ENCODE peak calls at places on chromosome 16, in seven cellular contexts. P, A, U, J, M, D and W are unnamed samples.

GRCh38 chr16:27377666-27378485 is 24.1 kb upstream of the IL21R start:
- DNase-seq in P (no peak), A (no peak), U (no peak), J (peak), M (no peak), D (peak), W (peak)

GRCh38 chr16:31200821-31201510 is 1.6 kb downstream of the PYCARD start:
- DNase-seq in P (no peak), A (no peak), U (no peak), J (no peak), M (no peak), D (peak), W (no peak)

GRCh38 chr16:58584831-58585505 is 44.7 kb downstream of the CNOT1 start:
- DNase-seq in P (no peak), A (no peak), U (no peak), J (no peak), M (no peak), D (no peak), W (no peak)

GRCh38 chr16:47229053-47229640 is 85.4 kb upstream of the NETO2 start:
- DNase-seq in P (no peak), A (no peak), U (no peak), J (no peak), M (no peak), D (no peak), W (no peak)

GRCh38 chr16:49884033-49884707 is 28.3 kb upstream of the ZNF423 start:
- DNase-seq in P (no peak), A (no peak), U (no peak), J (no peak), M (no peak), D (no peak), W (no peak)

GRCh38 chr16:66070140-66070887 is 296.2 kb upstream of the CDH5 start:
- DNase-seq in P (peak), A (no peak), U (peak), J (no peak), M (no peak), D (no peak), W (no peak)

GRCh38 chr16:73949574-73950348 is 346.9 kb upstream of the PSMD7 start:
- DNase-seq in P (no peak), A (no peak), U (no peak), J (no peak), M (peak), D (no peak), W (no peak)

GRCh38 chr16:15765880-15766279 is 90.9 kb downstream of the MYH11 start:
- DNase-seq in P (no peak), A (no peak), U (no peak), J (peak), M (no peak), D (peak), W (peak)

GRCh38 chr16:49828545-49829267 is 27.2 kb downstream of the ZNF423 start:
- DNase-seq in P (no peak), A (no peak), U (no peak), J (no peak), M (no peak), D (no peak), W (no peak)

GRCh38 chr16:80887062-80887461 is 82.7 kb upstream of the CDYL2 start:
- DNase-seq in P (no peak), A (no peak), U (no peak), J (no peak), M (no peak), D (no peak), W (no peak)

GRCh38 chr16:49510676-49511305 is 137.2 kb downstream of the C16orf78 start:
- DNase-seq in P (peak), A (no peak), U (no peak), J (no peak), M (no peak), D (no peak), W (no peak)

GRCh38 chr16:48824271-48824670 is 214.3 kb upstream of the N4BP1 start:
- DNase-seq in P (no peak), A (no peak), U (no peak), J (no peak), M (no peak), D (no peak), W (no peak)

GRCh38 chr16:16075463-16076399 is 126.3 kb downstream of the ABCC1 start:
- DNase-seq in P (peak), A (no peak), U (peak), J (no peak), M (no peak), D (no peak), W (no peak)

GRCh38 chr16:59913666-59914065 is 1179.5 kb upstream of the GOT2 start:
- DNase-seq in P (no peak), A (no peak), U (no peak), J (no peak), M (no peak), D (no peak), W (no peak)

GRCh38 chr16:47067203-47067602 is 76.5 kb downstream of the NETO2 start:
- DNase-seq in P (no peak), A (no peak), U (no peak), J (no peak), M (no peak), D (no peak), W (no peak)

GRCh38 chr16:30350134-30350871 is 4.8 kb downstream of the CD2BP2 start:
- DNase-seq in P (no peak), A (no peak), U (no peak), J (peak), M (no peak), D (peak), W (peak)

GRCh38 chr16:85916141-85916890 is 17.4 kb downstream of the IRF8 start:
- DNase-seq in P (peak), A (no peak), U (peak), J (no peak), M (no peak), D (no peak), W (no peak)

DNA sequence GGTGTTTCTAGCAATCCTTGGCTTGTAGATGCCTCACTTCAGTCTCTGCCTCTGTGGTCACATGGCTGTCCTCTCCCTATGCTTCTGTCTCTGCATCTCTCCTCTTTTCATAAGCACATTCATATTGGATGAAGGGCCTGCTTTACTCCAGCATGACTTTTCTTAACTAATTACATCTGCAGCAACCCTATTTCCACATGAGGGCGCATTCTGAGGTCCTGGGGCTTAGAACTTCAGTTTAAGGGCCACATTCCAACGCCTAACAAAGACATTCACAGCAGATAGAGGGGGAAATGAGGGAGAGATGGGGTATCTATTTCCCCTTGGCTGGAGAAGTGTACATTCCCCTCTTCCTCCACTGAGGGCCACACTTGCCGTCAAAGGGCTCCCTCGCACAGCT is 489.1 kb upstream of the SALL1 start:
- DNase-seq in P (no peak), A (no peak), U (no peak), J (no peak), M (no peak), D (no peak), W (no peak)
- TF ChIP-seq CTCF in P (no peak), A (no peak), U (no peak), J (no peak), M (no peak), D (no peak), W (no peak)

GRCh38 chr16:76639685-76640289 is 362.6 kb downstream of the CNTNAP4 start:
- DNase-seq in P (no peak), A (no peak), U (no peak), J (no peak), M (no peak), D (no peak), W (peak)
- TF ChIP-seq CTCF in P (no peak), A (no peak), U (no peak), J (no peak), M (no peak), D (no peak), W (peak)

DNA sequence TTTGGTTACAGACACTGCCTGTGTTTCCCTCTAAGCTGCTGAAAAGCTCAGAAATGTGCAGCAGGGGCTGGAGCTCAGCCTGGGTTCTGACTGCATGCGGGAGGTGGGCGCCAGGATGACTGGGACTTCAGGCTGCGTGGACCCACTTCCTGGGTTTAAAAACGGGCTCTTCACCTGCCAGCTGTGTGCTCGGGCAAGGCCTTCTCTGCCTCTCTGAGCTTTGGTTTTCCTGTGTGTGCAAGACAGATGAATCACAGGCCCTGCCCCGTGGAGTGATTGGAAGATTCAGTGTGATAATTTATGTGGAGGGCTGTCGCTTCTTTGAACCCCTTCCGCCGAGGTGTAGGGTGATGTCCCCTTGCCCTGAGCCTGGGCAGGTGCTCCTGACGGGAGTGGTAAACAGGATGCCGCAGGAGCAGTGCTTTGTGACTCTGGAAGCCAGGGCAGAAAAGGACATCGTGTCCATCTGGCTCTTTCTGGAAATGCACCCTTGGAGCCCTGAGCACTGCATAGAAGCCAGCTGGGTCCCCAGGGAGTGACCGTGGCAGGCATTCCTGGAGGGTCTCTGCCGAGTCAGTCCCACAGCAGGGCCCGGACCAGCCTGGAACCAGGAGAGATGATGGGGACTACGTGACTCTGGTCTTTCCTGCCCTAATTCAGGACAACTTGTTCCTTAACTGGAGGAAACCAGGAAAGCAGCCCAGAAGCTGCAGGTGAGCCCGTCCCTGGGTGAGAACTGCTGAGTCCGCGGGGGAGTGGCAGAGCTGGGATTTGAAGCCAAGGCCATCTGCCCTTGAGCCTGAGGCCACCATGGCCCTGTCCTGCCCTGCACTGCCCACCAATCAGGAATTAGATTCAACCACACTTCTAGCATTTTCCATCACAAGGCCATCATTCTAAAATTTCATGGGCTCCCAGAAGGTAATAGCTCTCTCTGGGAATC is 28.5 kb upstream of the SLC7A5 start:
- DNase-seq in P (no peak), A (no peak), U (no peak), J (no peak), M (no peak), D (no peak), W (no peak)
- TF ChIP-seq CTCF in P (no peak), A (no peak), U (no peak), J (no peak), M (no peak), D (no peak), W (no peak)

GRCh38 chr16:29310852-29311314 is 95.6 kb downstream of the NPIPB11 start:
- DNase-seq in P (no peak), A (no peak), U (no peak), J (no peak), M (no peak), D (no peak), W (no peak)
- TF ChIP-seq CTCF in P (no peak), A (peak), U (no peak), J (no peak), M (peak), D (no peak), W (no peak)

DNA sequence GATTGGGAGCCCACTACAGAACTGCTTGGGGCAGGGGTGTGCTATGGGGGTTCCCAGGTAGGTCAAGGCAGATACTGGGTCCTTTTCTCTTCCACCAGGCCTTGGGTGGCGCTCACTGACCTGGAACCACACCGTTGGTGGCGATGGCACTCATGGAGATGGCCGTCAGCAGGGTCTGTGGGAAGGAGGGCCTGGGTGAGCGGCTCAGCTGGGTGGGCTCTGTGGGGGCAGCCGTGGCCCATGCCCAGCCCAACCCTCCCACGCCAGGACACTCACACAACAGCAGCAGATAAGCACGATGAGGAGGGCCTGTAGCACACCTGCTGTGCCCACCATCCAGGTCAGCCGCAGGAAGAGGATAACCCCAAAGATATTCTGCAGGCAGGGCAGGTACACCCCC is 10.8 kb downstream of the SLC12A4 start:
- DNase-seq in P (no peak), A (no peak), U (no peak), J (no peak), M (no peak), D (no peak), W (no peak)
- TF ChIP-seq CTCF in P (no peak), A (no peak), U (no peak), J (no peak), M (no peak), D (no peak), W (no peak)

GRCh38 chr16:2523801-2524231 is 3.6 kb downstream of the AMDHD2 start:
- DNase-seq in P (no peak), A (no peak), U (no peak), J (no peak), M (no peak), D (no peak), W (no peak)

GRCh38 chr16:2526135-2526534 is 5.1 kb downstream of the CEMP1 start:
- DNase-seq in P (peak), A (no peak), U (peak), J (no peak), M (no peak), D (no peak), W (no peak)

GRCh38 chr16:2527784-2528100 is 3.5 kb downstream of the CEMP1 start:
- DNase-seq in P (peak), A (no peak), U (no peak), J (no peak), M (no peak), D (no peak), W (no peak)

GRCh38 chr16:2527071-2527783 is 4.0 kb downstream of the CEMP1 start:
- DNase-seq in P (peak), A (no peak), U (no peak), J (no peak), M (no peak), D (no peak), W (no peak)

DNA sequence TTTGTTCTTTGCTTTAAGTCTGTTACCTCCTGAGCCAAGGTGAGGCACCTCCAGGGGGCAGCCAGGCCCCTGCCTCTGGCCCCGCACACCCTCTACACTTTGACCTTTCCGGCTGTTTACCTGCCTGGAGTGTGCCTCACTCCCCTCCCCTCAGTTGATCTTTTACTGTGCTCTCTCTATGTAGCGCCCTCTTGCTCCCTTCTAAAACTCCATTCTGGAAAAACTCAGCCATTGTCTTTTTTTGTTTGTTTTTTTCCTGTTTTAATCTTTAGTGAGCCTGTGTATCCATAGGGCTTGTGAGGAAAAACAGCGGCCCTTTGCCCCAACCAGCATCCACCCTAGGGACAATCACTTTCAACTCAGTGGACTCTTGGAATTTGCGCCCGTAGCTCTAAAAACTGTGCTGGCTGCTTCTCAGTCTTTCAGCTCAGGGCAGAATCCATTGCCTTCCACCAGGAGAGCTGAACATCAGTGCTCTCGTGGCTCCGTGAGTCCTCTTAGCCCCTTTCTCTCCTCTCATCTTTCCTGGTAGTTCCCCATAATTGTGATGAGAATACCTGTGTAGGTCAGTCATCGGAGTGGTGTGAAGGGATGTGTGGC is 4.3 kb downstream of the AMDHD2 start:
- DNase-seq in P (no peak), A (no peak), U (no peak), J (no peak), M (no peak), D (no peak), W (no peak)
- TF ChIP-seq CTCF in P (no peak), A (no peak), U (no peak), J (no peak), M (no peak), D (no peak), W (no peak)